ENCODE peak calls at places on chromosomes 16 and 17, in four cellular contexts. R is H1, E is neuronal stem cell, J is IMR-90. M is an unnamed sample.

GRCh38 chr16:87780385-87780989 is 14.7 kb upstream of the KLHDC4 start:
- DNase-seq in R (no peak), E (no peak), J (peak), M (no peak)

GRCh38 chr17:32720671-32721070 is 156.3 kb downstream of the MYO1D start:
- DNase-seq in R (no peak), E (no peak), J (no peak), M (no peak)

GRCh38 chr17:78343433-78344201 is 16.3 kb downstream of the SOCS3 start:
- DNase-seq in R (no peak), E (no peak), J (no peak), M (no peak)

GRCh38 chr17:56806949-56807348 is 26.8 kb downstream of the C17orf67 start:
- DNase-seq in R (no peak), E (no peak), J (no peak), M (no peak)

GRCh38 chr16:82070656-82071369 is 35.8 kb downstream of the HSD17B2 start:
- DNase-seq in R (no peak), E (no peak), J (peak), M (peak)

GRCh38 chr17:18206962-18207361 is 18.5 kb upstream of the LLGL1 start:
- DNase-seq in R (no peak), E (no peak), J (no peak), M (no peak)

GRCh38 chr17:30600830-30601494 is 123.8 kb downstream of the GOSR1 start:
- DNase-seq in R (no peak), E (peak), J (peak), M (peak)

GRCh38 chr17:29929006-29929543 is 953 bp downstream of the SSH2 start:
- DNase-seq in R (no peak), E (peak), J (no peak), M (peak)

GRCh38 chr16:89114159-89114981 is 20.7 kb downstream of the ACSF3 start:
- DNase-seq in R (no peak), E (peak), J (no peak), M (no peak)

GRCh38 chr16:25841776-25842175 is 150.0 kb downstream of the HS3ST4 start:
- DNase-seq in R (no peak), E (no peak), J (no peak), M (no peak)

GRCh38 chr17:67855504-67856324 is 30.4 kb downstream of the BPTF start:
- DNase-seq in R (no peak), E (no peak), J (no peak), M (no peak)

GRCh38 chr17:21419299-21420239 is 43.4 kb downstream of the KCNJ12 start:
- DNase-seq in R (no peak), E (no peak), J (no peak), M (no peak)

GRCh38 chr17:564526-564925 is 150.1 kb downstream of the VPS53 start:
- DNase-seq in R (no peak), E (no peak), J (no peak), M (no peak)

GRCh38 chr17:19753661-19754463 is 5.8 kb upstream of the ALDH3A1 start:
- DNase-seq in R (no peak), E (no peak), J (no peak), M (no peak)

GRCh38 chr17:50905460-50905803 is 39.3 kb upstream of the TOB1 start:
- DNase-seq in R (no peak), E (no peak), J (no peak), M (no peak)

GRCh38 chr16:67277999-67278772 is 1.1 kb upstream of the PLEKHG4 start:
- DNase-seq in R (no peak), E (no peak), J (peak), M (peak)

GRCh38 chr17:35167046-35167445 is 19.4 kb downstream of the UNC45B start:
- DNase-seq in R (no peak), E (no peak), J (no peak), M (no peak)

GRCh38 chr17:40025559-40025958 is 10.3 kb downstream of the CSF3 start:
- DNase-seq in R (no peak), E (no peak), J (no peak), M (no peak)
- H3K18ac ChIP-seq in R (no peak), E (no peak), J (no peak), M (no peak)

DNA sequence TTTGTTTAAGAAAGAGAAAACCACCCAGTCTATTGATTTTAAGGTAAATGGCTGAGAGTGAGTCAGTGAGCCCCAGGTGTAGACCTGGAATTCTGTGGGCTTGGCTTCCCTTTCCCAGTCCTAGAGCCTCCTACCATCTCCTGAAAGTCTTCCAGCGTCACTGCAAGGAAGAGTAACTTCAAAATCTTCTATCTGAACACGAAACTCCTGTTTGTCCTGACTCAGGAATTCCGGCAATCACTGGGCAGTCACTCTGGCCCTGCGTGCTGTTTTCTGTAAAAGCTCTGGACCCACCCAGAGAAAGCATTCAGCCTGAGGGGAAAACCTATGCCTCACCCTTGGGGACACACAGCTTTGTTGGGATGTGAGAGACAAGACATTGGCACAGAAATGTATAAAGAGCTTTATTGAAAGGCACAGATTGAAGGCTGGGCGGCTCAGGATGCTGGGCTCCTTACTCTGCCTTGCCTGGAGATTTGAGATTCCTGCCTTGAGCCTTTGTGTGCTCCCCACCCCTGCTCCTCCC is 15.9 kb downstream of the MINK1 start:
- DNase-seq in R (peak), E (no peak), J (no peak), M (no peak)
- H3K14ac ChIP-seq in R (no peak), E (no peak), J (no peak), M (no peak)

GRCh38 chr16:54648575-54648974 is 282.1 kb upstream of the IRX5 start:
- DNase-seq in R (no peak), E (no peak), J (no peak), M (no peak)
- H3K27ac ChIP-seq in R (no peak), E (no peak), J (no peak), M (no peak)

GRCh38 chr17:81456798-81457197 is 55.8 kb downstream of the ACTG1 start:
- DNase-seq in R (no peak), E (no peak), J (no peak), M (no peak)

GRCh38 chr17:81456091-81456490 is 56.5 kb downstream of the ACTG1 start:
- DNase-seq in R (no peak), E (no peak), J (no peak), M (no peak)

GRCh38 chr17:81454473-81454872 is 58.1 kb downstream of the ACTG1 start:
- DNase-seq in R (no peak), E (no peak), J (no peak), M (no peak)

GRCh38 chr17:81453712-81454111 is 58.5 kb downstream of the BAHCC1 start:
- DNase-seq in R (no peak), E (no peak), J (no peak), M (no peak)

DNA sequence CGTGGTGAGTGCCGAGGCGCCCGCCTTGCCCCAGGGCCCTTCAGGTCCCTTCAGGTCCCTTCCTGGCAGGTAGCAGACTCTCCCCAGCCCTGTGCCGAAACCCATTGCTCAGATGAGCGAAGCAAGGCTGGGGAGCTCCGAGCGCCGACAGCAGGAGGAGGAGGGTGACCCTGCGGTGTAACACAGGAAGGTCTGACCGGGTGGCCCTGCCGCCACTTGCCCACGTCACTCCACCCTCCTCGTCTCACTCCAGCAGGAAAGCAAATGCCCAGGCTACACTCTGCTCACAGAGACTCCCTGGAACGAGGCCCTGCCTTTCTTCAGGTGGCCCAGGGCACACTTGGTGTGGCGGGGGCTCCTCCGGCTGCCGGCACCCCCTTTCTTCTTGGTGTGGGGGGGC is 57.2 kb downstream of the ACTG1 start:
- DNase-seq in R (no peak), E (no peak), J (no peak), M (no peak)
- H3K18ac ChIP-seq in R (no peak), E (peak), J (no peak), M (no peak)

GRCh38 chr17:62725791-62726249 is 82.3 kb downstream of the MARCHF10 start:
- DNase-seq in R (no peak), E (no peak), J (peak), M (peak)

GRCh38 chr17:62723842-62724241 is 84.3 kb downstream of the MARCHF10 start:
- DNase-seq in R (no peak), E (no peak), J (peak), M (no peak)

GRCh38 chr17:62727916-62728672 is 80.0 kb downstream of the MARCHF10 start:
- DNase-seq in R (no peak), E (no peak), J (no peak), M (no peak)

GRCh38 chr17:62722625-62723024 is 85.5 kb downstream of the MARCHF10 start:
- DNase-seq in R (no peak), E (no peak), J (peak), M (peak)

DNA sequence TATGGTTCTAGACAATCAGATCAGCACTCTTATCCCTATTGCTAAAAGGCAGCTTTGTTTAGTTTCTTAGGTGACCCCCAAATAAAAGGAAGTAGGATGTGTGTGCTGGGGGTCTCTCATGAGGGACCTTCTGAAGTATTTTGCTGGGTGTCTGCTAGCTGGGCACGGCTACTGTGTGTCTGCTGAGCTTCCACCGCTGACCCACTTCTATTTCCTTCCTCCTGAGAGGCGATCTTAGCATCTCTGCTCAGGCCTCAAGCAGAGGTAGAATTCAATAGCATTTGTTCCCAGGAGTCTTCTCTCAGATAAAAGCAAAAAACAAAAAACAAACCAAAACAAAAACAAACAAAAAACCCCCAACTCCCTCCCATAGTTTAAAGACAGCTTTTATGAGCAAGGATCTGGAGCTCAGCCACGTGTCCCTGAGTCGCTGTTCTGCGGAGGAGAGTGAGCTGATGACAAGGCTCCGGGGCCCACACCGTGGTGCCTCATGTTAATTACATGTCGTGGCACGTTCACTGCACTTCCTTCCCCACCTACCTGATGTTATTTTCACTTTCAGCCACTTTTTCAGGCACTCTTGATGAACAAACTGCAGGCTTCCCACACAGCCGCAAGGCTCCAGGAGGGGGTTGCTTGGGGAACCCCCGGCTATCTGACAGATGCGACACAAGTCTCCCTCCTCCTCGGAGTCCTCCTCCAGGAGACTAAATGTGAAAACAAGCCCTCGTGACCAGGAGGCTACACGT is 83.5 kb downstream of the MARCHF10 start:
- DNase-seq in R (no peak), E (no peak), J (peak), M (no peak)
- H3K14ac ChIP-seq in R (no peak), E (no peak), J (no peak), M (no peak)

GRCh38 chr16:8852534-8852933 is 16.3 kb downstream of the CARHSP1 start:
- DNase-seq in R (no peak), E (no peak), J (no peak), M (no peak)
- H3K27ac ChIP-seq in R (no peak), E (no peak), J (no peak), M (no peak)

GRCh38 chr16:20676268-20676828 is 21.1 kb downstream of the ACSM1 start:
- DNase-seq in R (no peak), E (no peak), J (no peak), M (no peak)
- H3K18ac ChIP-seq in R (no peak), E (no peak), J (no peak), M (no peak)

DNA sequence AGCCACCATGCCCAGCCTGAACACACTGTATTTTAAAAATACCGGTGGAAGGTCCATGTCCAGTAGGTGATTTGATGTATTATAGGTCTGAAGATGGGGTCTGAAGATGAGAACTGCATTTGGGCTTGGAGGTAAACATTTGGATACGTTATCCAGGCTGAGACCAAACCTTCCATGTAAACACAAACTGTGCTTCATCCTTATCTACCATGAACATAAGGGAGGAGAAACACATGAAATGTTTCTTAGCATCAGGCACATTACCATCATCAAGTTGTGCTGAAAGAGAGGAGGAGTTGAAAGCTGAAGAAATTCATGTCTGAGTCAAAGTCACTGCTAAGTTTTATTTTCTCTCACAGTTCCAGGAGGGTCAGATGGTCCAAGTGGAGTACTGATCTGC is 11.3 kb downstream of the SF3B3 start:
- DNase-seq in R (no peak), E (no peak), J (no peak), M (no peak)
- H3K14ac ChIP-seq in R (no peak), E (no peak), J (no peak), M (no peak)

GRCh38 chr17:57877803-57878202 is 28.0 kb upstream of the MRPS23 start:
- DNase-seq in R (no peak), E (no peak), J (no peak), M (peak)
- H3K27ac ChIP-seq in R (no peak), E (no peak), J (peak), M (peak)

DNA sequence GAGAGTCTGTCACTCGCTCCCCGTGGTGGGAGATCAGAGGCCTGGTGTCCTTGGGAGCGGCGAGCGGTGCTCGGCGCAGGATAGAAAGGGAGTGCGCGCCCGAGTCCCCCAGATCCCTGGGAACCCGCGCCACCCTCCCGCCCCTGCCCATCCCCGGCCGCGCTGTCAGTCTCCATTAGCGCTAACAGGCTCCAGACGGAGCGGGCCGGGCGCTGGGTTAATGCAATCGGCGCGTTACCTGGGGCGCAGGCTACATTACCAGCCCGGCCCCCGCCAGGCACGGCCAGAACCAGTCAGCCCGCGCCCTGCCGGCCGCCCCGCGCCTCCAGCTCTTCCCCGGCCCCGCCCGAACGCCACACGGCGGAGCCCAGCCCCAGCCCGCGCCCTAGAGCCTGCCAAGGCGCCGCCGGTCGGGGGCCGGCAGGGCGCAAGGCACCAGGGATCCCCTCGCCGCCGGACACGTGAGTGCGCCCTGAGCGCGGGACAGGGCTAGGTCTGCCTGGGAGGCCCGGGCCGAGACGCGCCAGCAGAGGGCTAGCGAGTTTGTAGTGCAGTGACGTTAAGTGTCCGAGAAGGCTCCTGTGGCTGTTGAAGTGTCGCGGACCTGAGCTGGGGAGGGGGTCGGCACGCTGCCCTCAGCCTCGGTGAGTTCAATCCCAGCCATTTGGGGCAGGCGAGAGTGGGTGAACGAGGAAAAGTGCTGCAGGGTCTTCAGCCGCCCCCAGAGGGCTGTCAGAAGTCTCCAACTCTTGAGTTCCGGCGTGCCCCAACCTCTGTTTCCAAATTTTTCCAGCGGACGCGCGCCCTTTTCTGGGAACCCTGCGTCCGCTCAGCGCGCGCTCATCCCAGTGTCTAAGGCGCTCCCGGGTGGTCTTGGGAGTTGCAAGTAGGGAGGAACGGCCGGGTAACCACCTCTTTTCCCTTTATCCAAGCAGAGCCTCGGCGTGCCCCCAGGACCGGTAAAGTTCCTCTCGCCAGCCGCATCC is at the start of gene SLC6A2:
- DNase-seq in R (peak), E (peak), J (no peak), M (no peak)
- H3K18ac ChIP-seq in R (no peak), E (peak), J (no peak), M (no peak)

M was measured in mesenchymal stem cell.